ENCODE peak calls at places on chromosomes 1 and 21, in nine cellular contexts. One of them, this sample, is unnamed. For H3K4me1, the result is how much of the 10 kb centered on the place peaks cover.

GRCh38 chr1:61042679-61043009 is 39.7 kb upstream of the NFIA start:
- DNase-seq in A549: no peak
- DNase-seq in CD8-positive, alpha-beta T cell: no peak
- DNase-seq in uterus: no peak
- DNase-seq in OCI-LY7: no peak
- DNase-seq in testis: no peak
- DNase-seq in small intestine: no peak
- DNase-seq in Peyer's patch: no peak
- DNase-seq in lower lobe of right lung: no peak
- DNase-seq in this sample: no peak

GRCh38 chr1:35377553-35377952 is 109.0 kb downstream of the ZMYM4 start:
- DNase-seq in Peyer's patch: no peak
- DNase-seq in CD8-positive, alpha-beta T cell: no peak
- DNase-seq in A549: no peak
- DNase-seq in uterus: no peak
- DNase-seq in small intestine: no peak
- DNase-seq in OCI-LY7: no peak
- DNase-seq in lower lobe of right lung: no peak
- DNase-seq in testis: no peak
- DNase-seq in this sample: no peak

GRCh38 chr1:25807480-25808390 is 7.7 kb downstream of the SELENON start:
- DNase-seq in A549: no peak
- DNase-seq in testis: no peak
- DNase-seq in Peyer's patch: no peak
- DNase-seq in small intestine: peak
- DNase-seq in uterus: no peak
- DNase-seq in CD8-positive, alpha-beta T cell: no peak
- DNase-seq in OCI-LY7: no peak
- DNase-seq in lower lobe of right lung: no peak
- DNase-seq in this sample: no peak

GRCh38 chr1:29249951-29250581 is 13.7 kb downstream of the PTPRU start:
- DNase-seq in A549: no peak
- DNase-seq in OCI-LY7: no peak
- DNase-seq in CD8-positive, alpha-beta T cell: no peak
- DNase-seq in testis: no peak
- DNase-seq in Peyer's patch: no peak
- DNase-seq in small intestine: no peak
- DNase-seq in uterus: no peak
- DNase-seq in lower lobe of right lung: no peak
- DNase-seq in this sample: no peak

GRCh38 chr21:23152130-23152529 is 2153.9 kb downstream of the NCAM2 start:
- DNase-seq in OCI-LY7: no peak
- DNase-seq in small intestine: no peak
- DNase-seq in uterus: no peak
- DNase-seq in A549: no peak
- DNase-seq in CD8-positive, alpha-beta T cell: no peak
- DNase-seq in Peyer's patch: no peak
- DNase-seq in testis: no peak
- DNase-seq in lower lobe of right lung: no peak
- DNase-seq in this sample: no peak

GRCh38 chr1:92291372-92291999 is 7.3 kb downstream of the GLMN start:
- DNase-seq in uterus: no peak
- DNase-seq in lower lobe of right lung: no peak
- DNase-seq in small intestine: peak
- DNase-seq in testis: no peak
- DNase-seq in A549: peak
- DNase-seq in OCI-LY7: peak
- DNase-seq in CD8-positive, alpha-beta T cell: no peak
- DNase-seq in Peyer's patch: no peak
- DNase-seq in this sample: peak

GRCh38 chr1:246689409-246689997 is 34.7 kb upstream of the SCCPDH start:
- DNase-seq in uterus: peak
- DNase-seq in testis: peak
- DNase-seq in CD8-positive, alpha-beta T cell: peak
- DNase-seq in A549: peak
- DNase-seq in small intestine: peak
- DNase-seq in lower lobe of right lung: peak
- DNase-seq in OCI-LY7: peak
- DNase-seq in Peyer's patch: peak
- DNase-seq in this sample: peak

GRCh38 chr21:36321325-36322082 is 1.5 kb downstream of the MORC3 start:
- DNase-seq in small intestine: peak
- DNase-seq in CD8-positive, alpha-beta T cell: no peak
- DNase-seq in A549: no peak
- DNase-seq in OCI-LY7: peak
- DNase-seq in testis: peak
- DNase-seq in uterus: no peak
- DNase-seq in Peyer's patch: no peak
- DNase-seq in lower lobe of right lung: no peak
- DNase-seq in this sample: peak

GRCh38 chr1:212702672-212703071 is 3.0 kb upstream of the BATF3 start:
- DNase-seq in lower lobe of right lung: no peak
- DNase-seq in OCI-LY7: no peak
- DNase-seq in A549: no peak
- DNase-seq in testis: no peak
- DNase-seq in small intestine: no peak
- DNase-seq in CD8-positive, alpha-beta T cell: no peak
- DNase-seq in uterus: no peak
- DNase-seq in Peyer's patch: no peak
- DNase-seq in this sample: no peak

GRCh38 chr1:11970441-11971185 is 9.6 kb upstream of the MFN2 start:
- DNase-seq in OCI-LY7: no peak
- DNase-seq in uterus: no peak
- DNase-seq in small intestine: no peak
- DNase-seq in A549: no peak
- DNase-seq in lower lobe of right lung: no peak
- DNase-seq in CD8-positive, alpha-beta T cell: no peak
- DNase-seq in Peyer's patch: no peak
- DNase-seq in testis: no peak
- DNase-seq in this sample: no peak

GRCh38 chr1:155003766-155004351 is 1.3 kb downstream of the ZBTB7B start:
- DNase-seq in OCI-LY7: peak
- DNase-seq in uterus: peak
- DNase-seq in CD8-positive, alpha-beta T cell: no peak
- DNase-seq in Peyer's patch: peak
- DNase-seq in lower lobe of right lung: peak
- DNase-seq in testis: peak
- DNase-seq in small intestine: peak
- DNase-seq in A549: no peak
- DNase-seq in this sample: peak

GRCh38 chr21:38908537-38908936 is 102.8 kb downstream of the ETS2 start:
- DNase-seq in A549: no peak
- DNase-seq in OCI-LY7: no peak
- DNase-seq in lower lobe of right lung: no peak
- DNase-seq in testis: no peak
- DNase-seq in Peyer's patch: no peak
- DNase-seq in small intestine: no peak
- DNase-seq in uterus: no peak
- DNase-seq in CD8-positive, alpha-beta T cell: no peak
- DNase-seq in this sample: no peak

GRCh38 chr1:33036526-33037503 is at the start of gene AK2:
- DNase-seq in uterus: peak
- DNase-seq in small intestine: peak
- DNase-seq in CD8-positive, alpha-beta T cell: peak
- DNase-seq in testis: peak
- DNase-seq in Peyer's patch: peak
- DNase-seq in A549: peak
- DNase-seq in OCI-LY7: peak
- DNase-seq in lower lobe of right lung: peak
- DNase-seq in this sample: peak

GRCh38 chr1:33042836-33043235 is 6.2 kb upstream of the AK2 start:
- DNase-seq in small intestine: no peak
- DNase-seq in lower lobe of right lung: no peak
- DNase-seq in Peyer's patch: no peak
- DNase-seq in OCI-LY7: no peak
- DNase-seq in CD8-positive, alpha-beta T cell: no peak
- DNase-seq in A549: no peak
- DNase-seq in uterus: no peak
- DNase-seq in testis: no peak
- DNase-seq in this sample: no peak

GRCh38 chr1:33043267-33044090 is 6.8 kb upstream of the AK2 start:
- DNase-seq in uterus: no peak
- DNase-seq in lower lobe of right lung: no peak
- DNase-seq in OCI-LY7: no peak
- DNase-seq in A549: no peak
- DNase-seq in small intestine: no peak
- DNase-seq in Peyer's patch: no peak
- DNase-seq in testis: no peak
- DNase-seq in CD8-positive, alpha-beta T cell: no peak
- DNase-seq in this sample: peak

GRCh38 chr1:33039840-33040239 is 3.2 kb upstream of the AK2 start:
- DNase-seq in lower lobe of right lung: peak
- DNase-seq in testis: no peak
- DNase-seq in small intestine: no peak
- DNase-seq in CD8-positive, alpha-beta T cell: no peak
- DNase-seq in uterus: no peak
- DNase-seq in A549: no peak
- DNase-seq in OCI-LY7: peak
- DNase-seq in Peyer's patch: no peak
- DNase-seq in this sample: no peak

DNA sequence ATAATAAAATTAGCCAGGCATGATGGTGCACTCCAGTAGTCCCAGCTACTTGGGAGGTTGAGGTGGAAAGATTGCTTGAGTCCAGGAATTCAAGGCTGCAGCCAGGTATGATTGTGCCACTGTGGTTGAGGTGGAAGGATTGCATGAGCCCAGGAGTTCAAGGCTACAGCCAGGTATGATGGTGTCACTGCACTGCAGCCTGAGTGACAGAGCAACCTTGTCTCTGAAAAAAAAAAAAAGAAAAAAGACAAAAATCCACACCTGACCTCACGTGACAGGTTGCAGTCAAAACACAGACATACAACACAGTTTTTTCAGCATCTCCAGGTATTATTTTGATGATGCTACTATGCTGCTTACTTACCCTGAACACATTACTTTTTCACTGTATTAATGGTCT is 4.3 kb upstream of the AK2 start:
- DNase-seq in A549: no peak
- DNase-seq in testis: no peak
- DNase-seq in lower lobe of right lung: no peak
- DNase-seq in OCI-LY7: no peak
- DNase-seq in small intestine: no peak
- DNase-seq in CD8-positive, alpha-beta T cell: no peak
- DNase-seq in uterus: no peak
- DNase-seq in Peyer's patch: no peak
- DNase-seq in this sample: no peak
- H3K4me1 ChIP-seq in A549: under half
- H3K4me1 ChIP-seq in testis: under half
- H3K4me1 ChIP-seq in lower lobe of right lung: under half
- H3K4me1 ChIP-seq in OCI-LY7: under half
- H3K4me1 ChIP-seq in small intestine: under half
- H3K4me1 ChIP-seq in CD8-positive, alpha-beta T cell: under half
- H3K4me1 ChIP-seq in uterus: under half
- H3K4me1 ChIP-seq in Peyer's patch: under half
- H3K4me1 ChIP-seq in this sample: under half

DNA sequence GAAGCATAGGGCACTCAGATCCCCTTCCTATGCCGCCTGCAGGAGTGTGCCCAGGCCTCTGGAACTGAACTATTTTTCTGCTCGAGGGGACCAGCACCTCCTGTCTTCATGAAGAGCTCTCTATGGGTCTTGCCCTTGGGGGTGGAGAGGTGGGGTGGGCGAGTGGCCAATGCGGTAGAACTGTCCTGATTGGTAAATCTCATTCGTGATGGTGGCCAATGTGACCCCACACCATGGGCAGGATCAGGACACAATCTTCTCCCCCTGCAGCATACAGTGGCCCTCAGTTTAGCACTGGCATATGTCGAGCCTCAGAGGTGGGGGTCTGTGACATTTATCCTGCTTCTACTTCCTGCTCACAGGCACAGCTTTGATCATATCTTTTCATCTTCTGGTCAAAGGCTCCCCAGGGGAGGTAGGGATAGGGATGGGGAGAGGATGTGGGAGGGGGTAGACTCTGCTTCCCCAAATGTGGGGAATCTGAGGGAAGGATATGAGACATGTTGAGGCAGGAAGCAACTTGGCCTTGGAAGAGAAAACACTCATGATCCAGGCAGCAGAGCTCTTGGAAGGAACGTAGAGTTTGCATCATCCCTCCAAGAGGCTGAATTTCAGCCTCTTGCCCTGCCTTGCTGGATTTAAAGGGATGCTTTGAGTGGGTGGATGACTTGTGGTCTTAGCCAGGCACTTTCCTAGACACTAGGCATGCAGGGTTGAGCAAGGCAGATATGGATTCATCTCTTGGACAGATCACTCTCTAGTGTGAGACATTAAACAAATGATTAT is 81.8 kb downstream of the LAMC2 start:
- DNase-seq in Peyer's patch: peak
- DNase-seq in OCI-LY7: no peak
- DNase-seq in A549: no peak
- DNase-seq in lower lobe of right lung: no peak
- DNase-seq in small intestine: no peak
- DNase-seq in uterus: no peak
- DNase-seq in testis: no peak
- DNase-seq in CD8-positive, alpha-beta T cell: no peak
- DNase-seq in this sample: no peak
- H3K4me3 ChIP-seq in Peyer's patch: no peak
- H3K4me3 ChIP-seq in OCI-LY7: no peak
- H3K4me3 ChIP-seq in A549: no peak
- H3K4me3 ChIP-seq in lower lobe of right lung: no peak
- H3K4me3 ChIP-seq in small intestine: no peak
- H3K4me3 ChIP-seq in uterus: no peak
- H3K4me3 ChIP-seq in testis: no peak
- H3K4me3 ChIP-seq in CD8-positive, alpha-beta T cell: no peak
- H3K4me3 ChIP-seq in this sample: no peak

GRCh38 chr21:45336870-45337269 is 49.2 kb upstream of the POFUT2 start:
- DNase-seq in OCI-LY7: no peak
- DNase-seq in CD8-positive, alpha-beta T cell: no peak
- DNase-seq in Peyer's patch: no peak
- DNase-seq in uterus: no peak
- DNase-seq in testis: no peak
- DNase-seq in lower lobe of right lung: peak
- DNase-seq in A549: no peak
- DNase-seq in small intestine: peak
- DNase-seq in this sample: no peak
- H3K4me1 ChIP-seq in OCI-LY7: under half
- H3K4me1 ChIP-seq in CD8-positive, alpha-beta T cell: under half
- H3K4me1 ChIP-seq in Peyer's patch: under half
- H3K4me1 ChIP-seq in uterus: under half
- H3K4me1 ChIP-seq in testis: under half
- H3K4me1 ChIP-seq in lower lobe of right lung: under half
- H3K4me1 ChIP-seq in A549: under half
- H3K4me1 ChIP-seq in small intestine: under half
- H3K4me1 ChIP-seq in this sample: under half

DNA sequence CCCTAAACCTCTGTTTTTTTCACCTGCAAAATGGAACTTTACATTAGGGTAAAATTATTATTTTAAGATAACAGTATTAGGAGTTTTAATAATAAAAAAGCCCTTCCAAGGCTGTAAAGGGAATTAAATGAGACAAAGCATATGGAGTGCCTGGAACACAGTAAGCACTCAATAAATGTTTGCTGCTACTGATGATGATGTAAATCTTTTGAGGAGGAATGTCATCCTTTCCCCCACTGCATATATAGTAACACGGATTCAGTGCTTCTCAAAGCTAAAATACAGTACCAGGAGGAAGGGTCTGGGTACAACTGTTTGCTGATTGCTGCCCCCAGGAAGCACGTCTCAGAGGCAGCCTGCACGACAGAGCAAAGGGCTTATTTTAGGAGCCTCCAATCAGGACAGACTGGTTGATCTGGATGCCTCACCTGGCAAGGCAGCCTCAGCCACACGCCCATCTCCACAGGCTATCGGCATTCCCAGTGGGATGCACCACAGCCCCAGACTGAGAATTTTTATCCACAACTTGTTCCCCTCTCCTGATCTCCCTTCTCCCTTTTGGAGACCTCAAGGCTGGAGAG is 64.4 kb downstream of the GADD45A start:
- DNase-seq in CD8-positive, alpha-beta T cell: no peak
- DNase-seq in OCI-LY7: no peak
- DNase-seq in testis: no peak
- DNase-seq in uterus: no peak
- DNase-seq in small intestine: no peak
- DNase-seq in Peyer's patch: no peak
- DNase-seq in A549: no peak
- DNase-seq in lower lobe of right lung: no peak
- DNase-seq in this sample: no peak
- H3K4me3 ChIP-seq in CD8-positive, alpha-beta T cell: no peak
- H3K4me3 ChIP-seq in OCI-LY7: no peak
- H3K4me3 ChIP-seq in testis: no peak
- H3K4me3 ChIP-seq in uterus: no peak
- H3K4me3 ChIP-seq in small intestine: no peak
- H3K4me3 ChIP-seq in Peyer's patch: no peak
- H3K4me3 ChIP-seq in A549: peak
- H3K4me3 ChIP-seq in lower lobe of right lung: no peak
- H3K4me3 ChIP-seq in this sample: no peak

This sample was measured in SJCRH30.